ENCODE peak calls at places on chromosome 2, in five cellular contexts. One of them, this sample, is unnamed.

GRCh38 chr2:237733677-237734300 is 64.8 kb upstream of the RBM44 start:
- DNase-seq in activated T-helper 1 cell treated with anti-CD3 and anti-CD28 coated beads, Interleukin-12 subunit alpha, Interleukin-12 subunit beta, Interleukin-2, Interleukin-4 antibody, amounts not matched to agents 30 ng/mL and 10 ng/mL and 1 ng/mL, durations not matched to agents 14 hours and 24 hours and 36 hours: no peak
- DNase-seq in heart right ventricle: no peak
- DNase-seq in C1 segment of cervical spinal cord: no peak
- DNase-seq in activated CD4-positive, alpha-beta T cell treated with anti-CD3 and anti-CD28 coated beads for 48 hours: no peak
- DNase-seq in this sample: no peak

GRCh38 chr2:128314026-128314347 is 4.7 kb downstream of the HS6ST1 start:
- DNase-seq in activated T-helper 1 cell treated with anti-CD3 and anti-CD28 coated beads, Interleukin-12 subunit alpha, Interleukin-12 subunit beta, Interleukin-2, Interleukin-4 antibody, amounts not matched to agents 30 ng/mL and 10 ng/mL and 1 ng/mL, durations not matched to agents 14 hours and 24 hours and 36 hours: no peak
- DNase-seq in heart right ventricle: no peak
- DNase-seq in C1 segment of cervical spinal cord: no peak
- DNase-seq in activated CD4-positive, alpha-beta T cell treated with anti-CD3 and anti-CD28 coated beads for 48 hours: peak; percentile 1
- DNase-seq in this sample: no peak

GRCh38 chr2:16053437-16054257 is 113.3 kb downstream of the MYCN start:
- DNase-seq in activated T-helper 1 cell treated with anti-CD3 and anti-CD28 coated beads, Interleukin-12 subunit alpha, Interleukin-12 subunit beta, Interleukin-2, Interleukin-4 antibody, amounts not matched to agents 30 ng/mL and 10 ng/mL and 1 ng/mL, durations not matched to agents 14 hours and 24 hours and 36 hours: no peak
- DNase-seq in heart right ventricle: no peak
- DNase-seq in C1 segment of cervical spinal cord: no peak
- DNase-seq in activated CD4-positive, alpha-beta T cell treated with anti-CD3 and anti-CD28 coated beads for 48 hours: no peak
- DNase-seq in this sample: no peak

GRCh38 chr2:8300216-8300615 is 381.6 kb upstream of the ID2 start:
- DNase-seq in activated T-helper 1 cell treated with anti-CD3 and anti-CD28 coated beads, Interleukin-12 subunit alpha, Interleukin-12 subunit beta, Interleukin-2, Interleukin-4 antibody, amounts not matched to agents 30 ng/mL and 10 ng/mL and 1 ng/mL, durations not matched to agents 14 hours and 24 hours and 36 hours: no peak
- DNase-seq in heart right ventricle: no peak
- DNase-seq in C1 segment of cervical spinal cord: no peak
- DNase-seq in activated CD4-positive, alpha-beta T cell treated with anti-CD3 and anti-CD28 coated beads for 48 hours: no peak
- DNase-seq in this sample: no peak

GRCh38 chr2:239114119-239114581 is 266.3 kb downstream of the TWIST2 start:
- DNase-seq in activated T-helper 1 cell treated with anti-CD3 and anti-CD28 coated beads, Interleukin-12 subunit alpha, Interleukin-12 subunit beta, Interleukin-2, Interleukin-4 antibody, amounts not matched to agents 30 ng/mL and 10 ng/mL and 1 ng/mL, durations not matched to agents 14 hours and 24 hours and 36 hours: no peak
- DNase-seq in heart right ventricle: peak; percentile 20
- DNase-seq in C1 segment of cervical spinal cord: no peak
- DNase-seq in activated CD4-positive, alpha-beta T cell treated with anti-CD3 and anti-CD28 coated beads for 48 hours: no peak
- DNase-seq in this sample: no peak

GRCh38 chr2:75146903-75147332 is 52.4 kb downstream of the TACR1 start:
- DNase-seq in activated T-helper 1 cell treated with anti-CD3 and anti-CD28 coated beads, Interleukin-12 subunit alpha, Interleukin-12 subunit beta, Interleukin-2, Interleukin-4 antibody, amounts not matched to agents 30 ng/mL and 10 ng/mL and 1 ng/mL, durations not matched to agents 14 hours and 24 hours and 36 hours: no peak
- DNase-seq in heart right ventricle: no peak
- DNase-seq in C1 segment of cervical spinal cord: no peak
- DNase-seq in activated CD4-positive, alpha-beta T cell treated with anti-CD3 and anti-CD28 coated beads for 48 hours: no peak
- DNase-seq in this sample: no peak

GRCh38 chr2:242041816-242042215 is 172.3 kb downstream of the RTP5 start:
- DNase-seq in activated T-helper 1 cell treated with anti-CD3 and anti-CD28 coated beads, Interleukin-12 subunit alpha, Interleukin-12 subunit beta, Interleukin-2, Interleukin-4 antibody, amounts not matched to agents 30 ng/mL and 10 ng/mL and 1 ng/mL, durations not matched to agents 14 hours and 24 hours and 36 hours: no peak
- DNase-seq in heart right ventricle: no peak
- DNase-seq in C1 segment of cervical spinal cord: no peak
- DNase-seq in activated CD4-positive, alpha-beta T cell treated with anti-CD3 and anti-CD28 coated beads for 48 hours: no peak
- DNase-seq in this sample: no peak

GRCh38 chr2:2646312-2647051 is 315.4 kb upstream of the MYT1L start:
- DNase-seq in activated T-helper 1 cell treated with anti-CD3 and anti-CD28 coated beads, Interleukin-12 subunit alpha, Interleukin-12 subunit beta, Interleukin-2, Interleukin-4 antibody, amounts not matched to agents 30 ng/mL and 10 ng/mL and 1 ng/mL, durations not matched to agents 14 hours and 24 hours and 36 hours: peak; percentile 26
- DNase-seq in heart right ventricle: no peak
- DNase-seq in C1 segment of cervical spinal cord: no peak
- DNase-seq in activated CD4-positive, alpha-beta T cell treated with anti-CD3 and anti-CD28 coated beads for 48 hours: peak; percentile 64
- DNase-seq in this sample: peak; percentile 31

GRCh38 chr2:2749206-2749598 is 418.1 kb upstream of the MYT1L start:
- DNase-seq in activated T-helper 1 cell treated with anti-CD3 and anti-CD28 coated beads, Interleukin-12 subunit alpha, Interleukin-12 subunit beta, Interleukin-2, Interleukin-4 antibody, amounts not matched to agents 30 ng/mL and 10 ng/mL and 1 ng/mL, durations not matched to agents 14 hours and 24 hours and 36 hours: no peak
- DNase-seq in heart right ventricle: no peak
- DNase-seq in C1 segment of cervical spinal cord: no peak
- DNase-seq in activated CD4-positive, alpha-beta T cell treated with anti-CD3 and anti-CD28 coated beads for 48 hours: no peak
- DNase-seq in this sample: no peak

GRCh38 chr2:70190086-70190412 is 770 bp downstream of the C2orf42 start:
- DNase-seq in activated T-helper 1 cell treated with anti-CD3 and anti-CD28 coated beads, Interleukin-12 subunit alpha, Interleukin-12 subunit beta, Interleukin-2, Interleukin-4 antibody, amounts not matched to agents 30 ng/mL and 10 ng/mL and 1 ng/mL, durations not matched to agents 14 hours and 24 hours and 36 hours: no peak
- DNase-seq in heart right ventricle: no peak
- DNase-seq in C1 segment of cervical spinal cord: no peak
- DNase-seq in activated CD4-positive, alpha-beta T cell treated with anti-CD3 and anti-CD28 coated beads for 48 hours: peak; percentile 66
- DNase-seq in this sample: no peak

GRCh38 chr2:50746526-50746925 is 285.4 kb downstream of the NRXN1 start:
- DNase-seq in activated T-helper 1 cell treated with anti-CD3 and anti-CD28 coated beads, Interleukin-12 subunit alpha, Interleukin-12 subunit beta, Interleukin-2, Interleukin-4 antibody, amounts not matched to agents 30 ng/mL and 10 ng/mL and 1 ng/mL, durations not matched to agents 14 hours and 24 hours and 36 hours: no peak
- DNase-seq in heart right ventricle: no peak
- DNase-seq in C1 segment of cervical spinal cord: no peak
- DNase-seq in activated CD4-positive, alpha-beta T cell treated with anti-CD3 and anti-CD28 coated beads for 48 hours: peak; percentile 4
- DNase-seq in this sample: no peak

GRCh38 chr2:48529189-48529588 is 765 bp upstream of the STON1 start:
- DNase-seq in activated T-helper 1 cell treated with anti-CD3 and anti-CD28 coated beads, Interleukin-12 subunit alpha, Interleukin-12 subunit beta, Interleukin-2, Interleukin-4 antibody, amounts not matched to agents 30 ng/mL and 10 ng/mL and 1 ng/mL, durations not matched to agents 14 hours and 24 hours and 36 hours: no peak
- DNase-seq in heart right ventricle: no peak
- DNase-seq in C1 segment of cervical spinal cord: no peak
- DNase-seq in activated CD4-positive, alpha-beta T cell treated with anti-CD3 and anti-CD28 coated beads for 48 hours: no peak
- DNase-seq in this sample: no peak

GRCh38 chr2:104444392-104444791 is 409.5 kb upstream of the POU3F3 start:
- DNase-seq in activated T-helper 1 cell treated with anti-CD3 and anti-CD28 coated beads, Interleukin-12 subunit alpha, Interleukin-12 subunit beta, Interleukin-2, Interleukin-4 antibody, amounts not matched to agents 30 ng/mL and 10 ng/mL and 1 ng/mL, durations not matched to agents 14 hours and 24 hours and 36 hours: no peak
- DNase-seq in heart right ventricle: no peak
- DNase-seq in C1 segment of cervical spinal cord: no peak
- DNase-seq in activated CD4-positive, alpha-beta T cell treated with anti-CD3 and anti-CD28 coated beads for 48 hours: no peak
- DNase-seq in this sample: no peak

GRCh38 chr2:47594656-47595055 is 188.3 kb upstream of the MSH6 start:
- DNase-seq in activated T-helper 1 cell treated with anti-CD3 and anti-CD28 coated beads, Interleukin-12 subunit alpha, Interleukin-12 subunit beta, Interleukin-2, Interleukin-4 antibody, amounts not matched to agents 30 ng/mL and 10 ng/mL and 1 ng/mL, durations not matched to agents 14 hours and 24 hours and 36 hours: no peak
- DNase-seq in heart right ventricle: no peak
- DNase-seq in C1 segment of cervical spinal cord: no peak
- DNase-seq in activated CD4-positive, alpha-beta T cell treated with anti-CD3 and anti-CD28 coated beads for 48 hours: no peak
- DNase-seq in this sample: no peak

GRCh38 chr2:37586663-37587409 is 84.6 kb downstream of the CDC42EP3 start:
- DNase-seq in activated T-helper 1 cell treated with anti-CD3 and anti-CD28 coated beads, Interleukin-12 subunit alpha, Interleukin-12 subunit beta, Interleukin-2, Interleukin-4 antibody, amounts not matched to agents 30 ng/mL and 10 ng/mL and 1 ng/mL, durations not matched to agents 14 hours and 24 hours and 36 hours: no peak
- DNase-seq in heart right ventricle: no peak
- DNase-seq in C1 segment of cervical spinal cord: no peak
- DNase-seq in activated CD4-positive, alpha-beta T cell treated with anti-CD3 and anti-CD28 coated beads for 48 hours: no peak
- DNase-seq in this sample: no peak

GRCh38 chr2:70553584-70554337 is at the start of gene TGFA:
- DNase-seq in activated T-helper 1 cell treated with anti-CD3 and anti-CD28 coated beads, Interleukin-12 subunit alpha, Interleukin-12 subunit beta, Interleukin-2, Interleukin-4 antibody, amounts not matched to agents 30 ng/mL and 10 ng/mL and 1 ng/mL, durations not matched to agents 14 hours and 24 hours and 36 hours: peak; percentile 46
- DNase-seq in heart right ventricle: peak; percentile 65
- DNase-seq in C1 segment of cervical spinal cord: peak; percentile 66
- DNase-seq in activated CD4-positive, alpha-beta T cell treated with anti-CD3 and anti-CD28 coated beads for 48 hours: peak; percentile 76
- DNase-seq in this sample: peak; percentile 40